ENCODE peak calls at places on chromosomes 2 and 18, in seven cellular contexts. One of them, this sample, is unnamed.

GRCh38 chr2:6883448-6884122 is 6.0 kb downstream of the RSAD2 start:
- DNase-seq in NCI-H1105 treated with DMSO at 0.1 percent for 48 hours: peak
- DNase-seq in ovary: no peak
- DNase-seq in H4: no peak
- DNase-seq in brain pericyte: no peak
- DNase-seq in stimulated activated CD8-positive, alpha-beta memory T cell treated with anti-CD3 and anti-CD28 coated beads, Interleukin-4, amount 100 ng/mL, for 1 hour: no peak
- DNase-seq in effector memory CD4-positive, alpha-beta T cell: no peak
- DNase-seq in this sample: no peak

GRCh38 chr2:56118474-56118873 is 65.3 kb upstream of the CCDC85A start:
- DNase-seq in NCI-H1105 treated with DMSO at 0.1 percent for 48 hours: no peak
- DNase-seq in ovary: no peak
- DNase-seq in H4: peak
- DNase-seq in brain pericyte: no peak
- DNase-seq in stimulated activated CD8-positive, alpha-beta memory T cell treated with anti-CD3 and anti-CD28 coated beads, Interleukin-4, amount 100 ng/mL, for 1 hour: no peak
- DNase-seq in effector memory CD4-positive, alpha-beta T cell: no peak
- DNase-seq in this sample: no peak

GRCh38 chr2:157442636-157443035 is 1.3 kb downstream of the CYTIP start:
- DNase-seq in NCI-H1105 treated with DMSO at 0.1 percent for 48 hours: no peak
- DNase-seq in ovary: no peak
- DNase-seq in H4: no peak
- DNase-seq in brain pericyte: no peak
- DNase-seq in stimulated activated CD8-positive, alpha-beta memory T cell treated with anti-CD3 and anti-CD28 coated beads, Interleukin-4, amount 100 ng/mL, for 1 hour: no peak
- DNase-seq in effector memory CD4-positive, alpha-beta T cell: no peak
- DNase-seq in this sample: no peak

GRCh38 chr2:60554649-60555065 is 1.2 kb upstream of the BCL11A start:
- DNase-seq in NCI-H1105 treated with DMSO at 0.1 percent for 48 hours: peak
- DNase-seq in ovary: no peak
- DNase-seq in H4: peak
- DNase-seq in brain pericyte: no peak
- DNase-seq in stimulated activated CD8-positive, alpha-beta memory T cell treated with anti-CD3 and anti-CD28 coated beads, Interleukin-4, amount 100 ng/mL, for 1 hour: no peak
- DNase-seq in effector memory CD4-positive, alpha-beta T cell: no peak
- DNase-seq in this sample: no peak

GRCh38 chr2:49251766-49252165 is 97.5 kb upstream of the FSHR start:
- DNase-seq in NCI-H1105 treated with DMSO at 0.1 percent for 48 hours: no peak
- DNase-seq in ovary: no peak
- DNase-seq in H4: peak
- DNase-seq in brain pericyte: no peak
- DNase-seq in stimulated activated CD8-positive, alpha-beta memory T cell treated with anti-CD3 and anti-CD28 coated beads, Interleukin-4, amount 100 ng/mL, for 1 hour: no peak
- DNase-seq in effector memory CD4-positive, alpha-beta T cell: no peak
- DNase-seq in this sample: peak

GRCh38 chr2:151716721-151717120 is 17.6 kb downstream of the NEB start:
- DNase-seq in NCI-H1105 treated with DMSO at 0.1 percent for 48 hours: no peak
- DNase-seq in ovary: no peak
- DNase-seq in H4: no peak
- DNase-seq in brain pericyte: no peak
- DNase-seq in stimulated activated CD8-positive, alpha-beta memory T cell treated with anti-CD3 and anti-CD28 coated beads, Interleukin-4, amount 100 ng/mL, for 1 hour: no peak
- DNase-seq in effector memory CD4-positive, alpha-beta T cell: no peak
- DNase-seq in this sample: no peak

GRCh38 chr2:96927420-96928171 is 57.7 kb upstream of the SEMA4C start:
- DNase-seq in NCI-H1105 treated with DMSO at 0.1 percent for 48 hours: peak
- DNase-seq in ovary: no peak
- DNase-seq in H4: peak
- DNase-seq in brain pericyte: no peak
- DNase-seq in stimulated activated CD8-positive, alpha-beta memory T cell treated with anti-CD3 and anti-CD28 coated beads, Interleukin-4, amount 100 ng/mL, for 1 hour: no peak
- DNase-seq in effector memory CD4-positive, alpha-beta T cell: no peak
- DNase-seq in this sample: no peak

GRCh38 chr2:112713585-112713925 is 7.3 kb upstream of the NT5DC4 start:
- DNase-seq in NCI-H1105 treated with DMSO at 0.1 percent for 48 hours: no peak
- DNase-seq in ovary: no peak
- DNase-seq in H4: no peak
- DNase-seq in brain pericyte: no peak
- DNase-seq in stimulated activated CD8-positive, alpha-beta memory T cell treated with anti-CD3 and anti-CD28 coated beads, Interleukin-4, amount 100 ng/mL, for 1 hour: no peak
- DNase-seq in effector memory CD4-positive, alpha-beta T cell: no peak
- DNase-seq in this sample: no peak

GRCh38 chr2:67719351-67719750 is 322.2 kb downstream of the ETAA1 start:
- DNase-seq in NCI-H1105 treated with DMSO at 0.1 percent for 48 hours: no peak
- DNase-seq in ovary: no peak
- DNase-seq in H4: no peak
- DNase-seq in brain pericyte: no peak
- DNase-seq in stimulated activated CD8-positive, alpha-beta memory T cell treated with anti-CD3 and anti-CD28 coated beads, Interleukin-4, amount 100 ng/mL, for 1 hour: no peak
- DNase-seq in effector memory CD4-positive, alpha-beta T cell: no peak
- DNase-seq in this sample: no peak

GRCh38 chr18:49768051-49768391 is 45.3 kb downstream of the ACAA2 start:
- DNase-seq in NCI-H1105 treated with DMSO at 0.1 percent for 48 hours: peak
- DNase-seq in ovary: no peak
- DNase-seq in H4: peak
- DNase-seq in brain pericyte: no peak
- DNase-seq in stimulated activated CD8-positive, alpha-beta memory T cell treated with anti-CD3 and anti-CD28 coated beads, Interleukin-4, amount 100 ng/mL, for 1 hour: no peak
- DNase-seq in effector memory CD4-positive, alpha-beta T cell: no peak
- DNase-seq in this sample: peak

GRCh38 chr18:54942144-54942543 is 17.1 kb downstream of the CCDC68 start:
- DNase-seq in NCI-H1105 treated with DMSO at 0.1 percent for 48 hours: no peak
- DNase-seq in ovary: no peak
- DNase-seq in H4: no peak
- DNase-seq in brain pericyte: no peak
- DNase-seq in stimulated activated CD8-positive, alpha-beta memory T cell treated with anti-CD3 and anti-CD28 coated beads, Interleukin-4, amount 100 ng/mL, for 1 hour: no peak
- DNase-seq in effector memory CD4-positive, alpha-beta T cell: no peak
- DNase-seq in this sample: no peak

GRCh38 chr2:196555726-196556125 is 83.8 kb upstream of the CCDC150 start:
- DNase-seq in NCI-H1105 treated with DMSO at 0.1 percent for 48 hours: no peak
- DNase-seq in ovary: no peak
- DNase-seq in H4: no peak
- DNase-seq in brain pericyte: no peak
- DNase-seq in stimulated activated CD8-positive, alpha-beta memory T cell treated with anti-CD3 and anti-CD28 coated beads, Interleukin-4, amount 100 ng/mL, for 1 hour: no peak
- DNase-seq in effector memory CD4-positive, alpha-beta T cell: no peak
- DNase-seq in this sample: no peak

GRCh38 chr2:95388091-95388692 is 14.3 kb upstream of the FAHD2A start:
- DNase-seq in NCI-H1105 treated with DMSO at 0.1 percent for 48 hours: no peak
- DNase-seq in ovary: peak
- DNase-seq in H4: no peak
- DNase-seq in brain pericyte: no peak
- DNase-seq in stimulated activated CD8-positive, alpha-beta memory T cell treated with anti-CD3 and anti-CD28 coated beads, Interleukin-4, amount 100 ng/mL, for 1 hour: no peak
- DNase-seq in effector memory CD4-positive, alpha-beta T cell: no peak
- DNase-seq in this sample: no peak

GRCh38 chr18:55830490-55830889 is 242.5 kb upstream of the TCF4 start:
- DNase-seq in NCI-H1105 treated with DMSO at 0.1 percent for 48 hours: no peak
- DNase-seq in ovary: no peak
- DNase-seq in H4: peak
- DNase-seq in brain pericyte: no peak
- DNase-seq in stimulated activated CD8-positive, alpha-beta memory T cell treated with anti-CD3 and anti-CD28 coated beads, Interleukin-4, amount 100 ng/mL, for 1 hour: no peak
- DNase-seq in effector memory CD4-positive, alpha-beta T cell: no peak
- DNase-seq in this sample: no peak

GRCh38 chr2:111168528-111168929 is 47.8 kb downstream of the BCL2L11 start:
- DNase-seq in NCI-H1105 treated with DMSO at 0.1 percent for 48 hours: no peak
- DNase-seq in ovary: peak
- DNase-seq in H4: peak
- DNase-seq in brain pericyte: no peak
- DNase-seq in stimulated activated CD8-positive, alpha-beta memory T cell treated with anti-CD3 and anti-CD28 coated beads, Interleukin-4, amount 100 ng/mL, for 1 hour: no peak
- DNase-seq in effector memory CD4-positive, alpha-beta T cell: no peak
- DNase-seq in this sample: peak

GRCh38 chr2:4992226-4992625 is 700.0 kb upstream of the SOX11 start:
- DNase-seq in NCI-H1105 treated with DMSO at 0.1 percent for 48 hours: peak
- DNase-seq in ovary: no peak
- DNase-seq in H4: no peak
- DNase-seq in brain pericyte: no peak
- DNase-seq in stimulated activated CD8-positive, alpha-beta memory T cell treated with anti-CD3 and anti-CD28 coated beads, Interleukin-4, amount 100 ng/mL, for 1 hour: no peak
- DNase-seq in effector memory CD4-positive, alpha-beta T cell: no peak
- DNase-seq in this sample: no peak

GRCh38 chr2:152676461-152676860 is 40.8 kb downstream of the PRPF40A start:
- DNase-seq in NCI-H1105 treated with DMSO at 0.1 percent for 48 hours: no peak
- DNase-seq in ovary: no peak
- DNase-seq in H4: no peak
- DNase-seq in brain pericyte: no peak
- DNase-seq in stimulated activated CD8-positive, alpha-beta memory T cell treated with anti-CD3 and anti-CD28 coated beads, Interleukin-4, amount 100 ng/mL, for 1 hour: no peak
- DNase-seq in effector memory CD4-positive, alpha-beta T cell: no peak
- DNase-seq in this sample: no peak

GRCh38 chr2:180761224-180761623 is 219.2 kb upstream of the UBE2E3 start:
- DNase-seq in NCI-H1105 treated with DMSO at 0.1 percent for 48 hours: no peak
- DNase-seq in ovary: no peak
- DNase-seq in H4: peak
- DNase-seq in brain pericyte: peak
- DNase-seq in stimulated activated CD8-positive, alpha-beta memory T cell treated with anti-CD3 and anti-CD28 coated beads, Interleukin-4, amount 100 ng/mL, for 1 hour: no peak
- DNase-seq in effector memory CD4-positive, alpha-beta T cell: no peak
- DNase-seq in this sample: peak

GRCh38 chr2:192437653-192438052 is 242.9 kb upstream of the TMEFF2 start:
- DNase-seq in NCI-H1105 treated with DMSO at 0.1 percent for 48 hours: no peak
- DNase-seq in ovary: no peak
- DNase-seq in H4: no peak
- DNase-seq in brain pericyte: no peak
- DNase-seq in stimulated activated CD8-positive, alpha-beta memory T cell treated with anti-CD3 and anti-CD28 coated beads, Interleukin-4, amount 100 ng/mL, for 1 hour: no peak
- DNase-seq in effector memory CD4-positive, alpha-beta T cell: no peak
- DNase-seq in this sample: no peak

GRCh38 chr2:240412211-240412830 is 23.1 kb upstream of the GPC1 start:
- DNase-seq in NCI-H1105 treated with DMSO at 0.1 percent for 48 hours: no peak
- DNase-seq in ovary: peak
- DNase-seq in H4: no peak
- DNase-seq in brain pericyte: no peak
- DNase-seq in stimulated activated CD8-positive, alpha-beta memory T cell treated with anti-CD3 and anti-CD28 coated beads, Interleukin-4, amount 100 ng/mL, for 1 hour: no peak
- DNase-seq in effector memory CD4-positive, alpha-beta T cell: no peak
- DNase-seq in this sample: no peak

GRCh38 chr2:180268006-180268405 is 260.9 kb upstream of the CWC22 start:
- DNase-seq in NCI-H1105 treated with DMSO at 0.1 percent for 48 hours: no peak
- DNase-seq in ovary: no peak
- DNase-seq in H4: no peak
- DNase-seq in brain pericyte: no peak
- DNase-seq in stimulated activated CD8-positive, alpha-beta memory T cell treated with anti-CD3 and anti-CD28 coated beads, Interleukin-4, amount 100 ng/mL, for 1 hour: no peak
- DNase-seq in effector memory CD4-positive, alpha-beta T cell: no peak
- DNase-seq in this sample: no peak

GRCh38 chr2:55810621-55811020 is 113.0 kb downstream of the EFEMP1 start:
- DNase-seq in NCI-H1105 treated with DMSO at 0.1 percent for 48 hours: no peak
- DNase-seq in ovary: no peak
- DNase-seq in H4: no peak
- DNase-seq in brain pericyte: no peak
- DNase-seq in stimulated activated CD8-positive, alpha-beta memory T cell treated with anti-CD3 and anti-CD28 coated beads, Interleukin-4, amount 100 ng/mL, for 1 hour: no peak
- DNase-seq in effector memory CD4-positive, alpha-beta T cell: no peak
- DNase-seq in this sample: no peak

GRCh38 chr2:38484957-38485356 is 107.9 kb upstream of the ATL2 start:
- DNase-seq in NCI-H1105 treated with DMSO at 0.1 percent for 48 hours: no peak
- DNase-seq in ovary: no peak
- DNase-seq in H4: no peak
- DNase-seq in brain pericyte: no peak
- DNase-seq in stimulated activated CD8-positive, alpha-beta memory T cell treated with anti-CD3 and anti-CD28 coated beads, Interleukin-4, amount 100 ng/mL, for 1 hour: no peak
- DNase-seq in effector memory CD4-positive, alpha-beta T cell: no peak
- DNase-seq in this sample: no peak

GRCh38 chr2:6184532-6185302 is 492.5 kb downstream of the SOX11 start:
- DNase-seq in NCI-H1105 treated with DMSO at 0.1 percent for 48 hours: no peak
- DNase-seq in ovary: no peak
- DNase-seq in H4: no peak
- DNase-seq in brain pericyte: no peak
- DNase-seq in stimulated activated CD8-positive, alpha-beta memory T cell treated with anti-CD3 and anti-CD28 coated beads, Interleukin-4, amount 100 ng/mL, for 1 hour: no peak
- DNase-seq in effector memory CD4-positive, alpha-beta T cell: no peak
- DNase-seq in this sample: no peak

GRCh38 chr18:56067216-56067611 is 479.2 kb upstream of the TCF4 start:
- DNase-seq in NCI-H1105 treated with DMSO at 0.1 percent for 48 hours: no peak
- DNase-seq in ovary: no peak
- DNase-seq in H4: no peak
- DNase-seq in brain pericyte: no peak
- DNase-seq in stimulated activated CD8-positive, alpha-beta memory T cell treated with anti-CD3 and anti-CD28 coated beads, Interleukin-4, amount 100 ng/mL, for 1 hour: no peak
- DNase-seq in effector memory CD4-positive, alpha-beta T cell: no peak
- DNase-seq in this sample: no peak

GRCh38 chr2:155250800-155251199 is 552.3 kb downstream of the KCNJ3 start:
- DNase-seq in NCI-H1105 treated with DMSO at 0.1 percent for 48 hours: peak
- DNase-seq in ovary: no peak
- DNase-seq in H4: peak
- DNase-seq in brain pericyte: no peak
- DNase-seq in stimulated activated CD8-positive, alpha-beta memory T cell treated with anti-CD3 and anti-CD28 coated beads, Interleukin-4, amount 100 ng/mL, for 1 hour: no peak
- DNase-seq in effector memory CD4-positive, alpha-beta T cell: no peak
- DNase-seq in this sample: no peak

This sample was measured in astrocyte of the cerebellum.